ENCODE peak calls at places on chromosomes 16 and 17, in ten cellular contexts. Z is naive thymus-derived CD4-positive, alpha-beta T cell; J is transverse colon; W is fibroblast of lung; B is skeletal muscle cell; Y is OCI-LY7; H is ascending aorta; X is left lung; T is fibroblast of the aortic adventitia; C is Peyer's patch. M is an unnamed sample.

GRCh38 chr16:12697437-12697836 is 106.2 kb downstream of the CPPED1 start:
- DNase-seq in Z (no peak), J (no peak), W (no peak), B (no peak), Y (no peak), H (no peak), X (no peak), T (no peak), C (no peak), M (no peak)

GRCh38 chr16:28491080-28491969 is 549 bp downstream of the CLN3 start:
- DNase-seq in Z (no peak), J (peak), W (peak), B (no peak), Y (peak), H (no peak), X (peak), T (peak), C (no peak), M (no peak)

GRCh38 chr17:3761061-3761917 is 37.6 kb downstream of the HASPIN start:
- DNase-seq in Z (no peak), J (no peak), W (no peak), B (no peak), Y (no peak), H (no peak), X (no peak), T (no peak), C (no peak), M (no peak)

GRCh38 chr17:73007447-73007846 is 85.0 kb downstream of the SLC39A11 start:
- DNase-seq in Z (no peak), J (peak), W (peak), B (no peak), Y (no peak), H (no peak), X (no peak), T (peak), C (no peak), M (no peak)

GRCh38 chr17:28741358-28742349 is 2.2 kb upstream of the TRAF4 start:
- DNase-seq in Z (no peak), J (peak), W (no peak), B (no peak), Y (peak), H (no peak), X (no peak), T (no peak), C (no peak), M (no peak)

GRCh38 chr16:3734758-3735221 is 17.5 kb upstream of the TRAP1 start:
- DNase-seq in Z (no peak), J (no peak), W (no peak), B (no peak), Y (no peak), H (no peak), X (no peak), T (no peak), C (no peak), M (no peak)

GRCh38 chr16:2385441-2385840 is 43.8 kb upstream of the CCNF start:
- DNase-seq in Z (no peak), J (no peak), W (no peak), B (no peak), Y (no peak), H (no peak), X (no peak), T (peak), C (no peak), M (no peak)

GRCh38 chr16:74842413-74842812 is 67.8 kb upstream of the FA2H start:
- DNase-seq in Z (no peak), J (no peak), W (no peak), B (no peak), Y (no peak), H (no peak), X (no peak), T (no peak), C (no peak), M (no peak)

GRCh38 chr17:63364387-63364786 is 81.7 kb downstream of the CYB561 start:
- DNase-seq in Z (no peak), J (no peak), W (peak), B (no peak), Y (no peak), H (no peak), X (no peak), T (peak), C (no peak), M (no peak)

GRCh38 chr17:39082482-39082881 is 69.0 kb downstream of the PLXDC1 start:
- DNase-seq in Z (no peak), J (no peak), W (peak), B (peak), Y (no peak), H (no peak), X (no peak), T (peak), C (no peak), M (no peak)

GRCh38 chr16:76835319-76835718 is 355.7 kb upstream of the MON1B start:
- DNase-seq in Z (no peak), J (no peak), W (no peak), B (no peak), Y (no peak), H (no peak), X (no peak), T (peak), C (no peak), M (no peak)

GRCh38 chr17:33220031-33220430 is 73.1 kb downstream of the ASIC2 start:
- DNase-seq in Z (no peak), J (no peak), W (peak), B (no peak), Y (no peak), H (no peak), X (no peak), T (peak), C (no peak), M (no peak)

GRCh38 chr16:82924075-82924854 is 297.5 kb downstream of the CDH13 start:
- DNase-seq in Z (no peak), J (peak), W (no peak), B (no peak), Y (no peak), H (no peak), X (no peak), T (no peak), C (no peak), M (no peak)

GRCh38 chr17:45302649-45303173 is 14.1 kb downstream of the MAP3K14 start:
- DNase-seq in Z (no peak), J (peak), W (peak), B (no peak), Y (peak), H (no peak), X (no peak), T (peak), C (no peak), M (no peak)

GRCh38 chr17:45791935-45792334 is 7.8 kb downstream of the CRHR1 start:
- DNase-seq in Z (no peak), J (no peak), W (no peak), B (no peak), Y (no peak), H (no peak), X (no peak), T (no peak), C (peak), M (no peak)

GRCh38 chr16:31354394-31355291 is at the start of gene ITGAX:
- DNase-seq in Z (no peak), J (peak), W (peak), B (peak), Y (no peak), H (peak), X (peak), T (peak), C (no peak), M (no peak)

GRCh38 chr17:42361781-42362186 is 26.5 kb downstream of the STAT3 start:
- DNase-seq in Z (no peak), J (peak), W (no peak), B (no peak), Y (no peak), H (no peak), X (no peak), T (no peak), C (no peak), M (peak)

GRCh38 chr17:76053230-76054111 is 18.8 kb downstream of the SRP68 start:
- DNase-seq in Z (no peak), J (no peak), W (peak), B (peak), Y (no peak), H (no peak), X (no peak), T (peak), C (no peak), M (no peak)

GRCh38 chr16:978403-978802 is 3.2 kb upstream of the SOX8 start:
- DNase-seq in Z (no peak), J (no peak), W (no peak), B (no peak), Y (peak), H (no peak), X (no peak), T (no peak), C (no peak), M (no peak)

DNA sequence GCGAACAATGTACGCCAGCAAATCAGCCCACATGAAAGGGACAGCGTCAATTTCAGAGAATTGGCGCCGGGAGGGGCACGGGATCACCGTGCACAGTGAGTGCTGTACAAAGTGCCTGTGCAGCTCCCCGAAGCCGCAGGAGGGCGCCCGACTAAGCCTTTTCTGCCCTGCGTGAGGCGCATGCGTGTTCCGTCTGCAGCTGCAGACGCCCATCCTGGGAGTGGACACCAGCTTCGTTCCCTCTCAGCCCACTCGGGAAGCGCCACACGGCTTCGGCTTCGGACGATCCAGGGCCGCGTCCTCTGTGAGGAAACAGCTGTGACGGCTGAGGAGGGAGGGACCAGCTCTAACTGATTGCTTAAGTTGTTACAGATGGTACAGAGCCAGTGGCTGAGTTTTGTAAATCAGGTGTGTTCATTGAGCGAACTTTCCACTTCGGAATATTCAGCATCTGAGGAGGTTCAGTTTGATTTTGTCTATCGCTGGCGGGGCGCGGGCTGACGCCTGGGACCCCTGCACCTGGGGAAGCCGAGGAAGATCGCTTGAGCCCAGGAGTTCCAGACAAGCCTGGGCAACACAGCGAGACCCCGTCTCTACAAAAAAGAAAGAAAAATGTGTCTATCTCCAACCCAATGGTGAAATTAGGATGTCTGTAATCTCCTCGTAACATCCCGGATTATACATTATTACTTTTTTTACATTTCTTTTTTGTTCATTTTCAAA is 15.4 kb upstream of the ZNF287 start:
- DNase-seq in Z (peak), J (peak), W (peak), B (peak), Y (peak), H (peak), X (peak), T (peak), C (peak), M (peak)
- H3K4me3 ChIP-seq in Z (peak), J (peak), W (peak), B (peak), Y (no peak), H (peak), X (peak), T (peak), C (peak), M (peak)

GRCh38 chr17:77143306-77143705 is 2.5 kb downstream of the SEC14L1 start:
- DNase-seq in Z (no peak), J (no peak), W (no peak), B (no peak), Y (peak), H (no peak), X (no peak), T (no peak), C (no peak), M (no peak)
- H3K4me3 ChIP-seq in Z (no peak), J (no peak), W (no peak), B (no peak), Y (peak), H (no peak), X (peak), T (no peak), C (no peak), M (no peak)

GRCh38 chr16:65069766-65070165 is 52.1 kb downstream of the CDH11 start:
- DNase-seq in Z (no peak), J (no peak), W (peak), B (peak), Y (no peak), H (no peak), X (no peak), T (peak), C (no peak), M (no peak)

GRCh38 chr16:65071371-65072311 is 50.2 kb downstream of the CDH11 start:
- DNase-seq in Z (no peak), J (peak), W (peak), B (peak), Y (no peak), H (peak), X (no peak), T (peak), C (no peak), M (no peak)

GRCh38 chr16:65069090-65069489 is 52.8 kb downstream of the CDH11 start:
- DNase-seq in Z (no peak), J (no peak), W (peak), B (peak), Y (no peak), H (no peak), X (no peak), T (peak), C (no peak), M (no peak)

GRCh38 chr16:65068151-65068740 is 53.6 kb downstream of the CDH11 start:
- DNase-seq in Z (no peak), J (no peak), W (peak), B (peak), Y (no peak), H (no peak), X (no peak), T (peak), C (no peak), M (no peak)

GRCh38 chr16:65070831-65071230 is 51.0 kb downstream of the CDH11 start:
- DNase-seq in Z (no peak), J (peak), W (peak), B (peak), Y (no peak), H (peak), X (peak), T (peak), C (no peak), M (no peak)
- H3K4me3 ChIP-seq in Z (no peak), J (no peak), W (peak), B (no peak), Y (no peak), H (peak), X (no peak), T (peak), C (no peak), M (no peak)

DNA sequence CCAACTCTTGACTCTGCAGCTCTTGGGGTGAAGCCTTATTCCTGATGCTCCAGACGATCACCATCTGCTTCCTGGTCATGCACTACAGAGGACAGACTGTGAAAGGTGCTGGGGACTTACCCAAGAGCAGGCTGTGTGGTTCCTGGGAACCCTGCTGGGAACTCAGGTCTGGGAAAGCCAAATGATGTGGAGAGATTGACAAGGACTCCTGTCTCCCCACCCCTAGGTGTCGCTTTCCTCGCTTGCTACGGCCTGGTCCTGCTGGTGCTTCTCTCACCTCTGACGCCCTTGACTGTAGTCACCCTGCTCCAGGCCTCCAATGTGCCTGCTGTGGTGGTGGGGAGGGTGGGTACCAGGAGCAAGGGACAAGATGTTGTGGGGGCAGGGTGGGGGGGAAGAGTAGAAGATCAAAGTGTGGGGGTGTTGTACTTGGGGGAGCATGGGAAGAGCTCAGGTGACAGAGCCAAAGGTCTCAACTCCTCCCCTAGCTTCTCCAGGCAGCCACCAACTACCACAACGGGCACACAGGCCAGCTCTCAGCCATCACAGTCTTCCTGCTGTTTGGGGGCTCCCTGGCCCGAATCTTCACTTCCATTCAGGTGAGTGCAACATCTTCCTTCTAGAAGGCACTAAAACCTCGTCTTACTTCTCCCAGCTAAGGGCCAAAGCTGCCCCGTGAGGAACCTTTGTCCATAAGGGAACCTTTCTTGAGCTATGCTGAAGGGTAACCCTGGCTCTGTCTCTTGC is 3.0 kb downstream of the SOX15 start:
- DNase-seq in Z (no peak), J (peak), W (no peak), B (no peak), Y (peak), H (no peak), X (no peak), T (no peak), C (peak), M (no peak)
- H3K4me3 ChIP-seq in Z (no peak), J (no peak), W (no peak), B (no peak), Y (no peak), H (no peak), X (no peak), T (no peak), C (no peak), M (no peak)